ENCODE peak calls at places on chromosome 1, in five cellular contexts. One of them, this sample, is unnamed.

GRCh38 chr1:1171551-1172340 is 1.9 kb upstream of the TTLL10 start:
- DNase-seq in H1: no peak
- DNase-seq in HepG2: no peak
- DNase-seq in K562: no peak
- DNase-seq in GM12878: no peak
- DNase-seq in this sample: no peak

GRCh38 chr1:29033829-29034466 is 89.8 kb downstream of the TMEM200B start:
- DNase-seq in H1: no peak
- DNase-seq in HepG2: peak; percentile 50
- DNase-seq in K562: peak; percentile 52
- DNase-seq in GM12878: peak; percentile 11
- DNase-seq in this sample: peak; percentile 38

GRCh38 chr1:28144203-28145135 is 32.0 kb downstream of the PTAFR start:
- DNase-seq in H1: no peak
- DNase-seq in HepG2: peak; percentile 20
- DNase-seq in K562: peak; percentile 36
- DNase-seq in GM12878: peak; percentile 97
- DNase-seq in this sample: peak; percentile 49

GRCh38 chr1:64846573-64847430 is 101.9 kb downstream of the RAVER2 start:
- DNase-seq in H1: no peak
- DNase-seq in HepG2: no peak
- DNase-seq in K562: no peak
- DNase-seq in GM12878: no peak
- DNase-seq in this sample: no peak

GRCh38 chr1:6233376-6233775 is 2.4 kb downstream of the ICMT start:
- DNase-seq in H1: no peak
- DNase-seq in HepG2: no peak
- DNase-seq in K562: no peak
- DNase-seq in GM12878: no peak
- DNase-seq in this sample: no peak

GRCh38 chr1:38781872-38782617 is 77.5 kb downstream of the RRAGC start:
- DNase-seq in H1: no peak
- DNase-seq in HepG2: no peak
- DNase-seq in K562: no peak
- DNase-seq in GM12878: no peak
- DNase-seq in this sample: no peak

GRCh38 chr1:203906932-203907331 is 45.5 kb downstream of the SNRPE start:
- DNase-seq in H1: no peak
- DNase-seq in HepG2: no peak
- DNase-seq in K562: no peak
- DNase-seq in GM12878: no peak
- DNase-seq in this sample: peak; percentile 75

GRCh38 chr1:227869851-227870305 is 54.4 kb downstream of the PRSS38 start:
- DNase-seq in H1: no peak
- DNase-seq in HepG2: no peak
- DNase-seq in K562: no peak
- DNase-seq in GM12878: no peak
- DNase-seq in this sample: no peak

GRCh38 chr1:43868741-43869067 is 64.9 kb upstream of the ARTN start:
- DNase-seq in H1: no peak
- DNase-seq in HepG2: no peak
- DNase-seq in K562: no peak
- DNase-seq in GM12878: no peak
- DNase-seq in this sample: no peak

GRCh38 chr1:7420706-7421105 is 350.4 kb upstream of the VAMP3 start:
- DNase-seq in H1: no peak
- DNase-seq in HepG2: no peak
- DNase-seq in K562: no peak
- DNase-seq in GM12878: no peak
- DNase-seq in this sample: no peak

GRCh38 chr1:163357378-163357777 is 35.6 kb downstream of the NUF2 start:
- DNase-seq in H1: no peak
- DNase-seq in HepG2: peak; percentile 52
- DNase-seq in K562: no peak
- DNase-seq in GM12878: no peak
- DNase-seq in this sample: no peak

DNA sequence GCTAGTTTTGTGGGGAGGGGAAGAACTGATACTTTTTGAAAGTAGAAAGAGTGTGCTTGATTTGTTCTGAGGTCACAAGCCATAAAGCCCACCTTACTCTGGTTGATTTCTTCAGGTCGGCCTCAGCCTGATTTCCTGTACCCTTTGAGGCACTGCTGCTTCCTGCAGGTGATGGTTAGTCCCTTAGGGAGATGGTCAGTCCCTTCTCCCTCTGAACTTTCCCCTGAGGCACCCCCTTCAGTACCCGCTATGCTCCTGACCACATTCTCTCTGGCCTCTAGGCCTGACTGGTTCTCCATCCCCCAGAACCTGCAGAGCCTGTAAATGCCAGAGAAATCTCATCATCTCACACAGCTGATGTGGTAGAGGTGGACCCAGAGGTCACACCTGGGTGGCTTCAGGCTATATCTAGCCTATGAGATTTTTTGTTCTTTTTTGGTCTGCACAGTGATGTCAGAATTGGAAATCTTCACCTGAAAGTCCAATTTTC is 15.0 kb upstream of the ID3 start:
- DNase-seq in H1: no peak
- DNase-seq in HepG2: no peak
- DNase-seq in K562: no peak
- DNase-seq in GM12878: peak; percentile 84
- DNase-seq in this sample: no peak
- H3K4me2 ChIP-seq in H1: no peak overlapping the region
- H3K4me2 ChIP-seq in HepG2: no peak overlapping the region
- H3K4me2 ChIP-seq in K562: no peak overlapping the region
- H3K4me2 ChIP-seq in GM12878: peak overlapping the region; percentile 68
- H3K4me2 ChIP-seq in this sample: no peak overlapping the region

GRCh38 chr1:55662875-55663274 is 447.7 kb upstream of the USP24 start:
- DNase-seq in H1: no peak
- DNase-seq in HepG2: no peak
- DNase-seq in K562: no peak
- DNase-seq in GM12878: no peak
- DNase-seq in this sample: no peak
- TF ChIP-seq HDAC2 in H1: no peak
- TF ChIP-seq HDAC2 in HepG2: no peak
- TF ChIP-seq HDAC2 in K562: no peak
- TF ChIP-seq HDAC2 in GM12878: no peak
- TF ChIP-seq HDAC2 in this sample: no peak

DNA sequence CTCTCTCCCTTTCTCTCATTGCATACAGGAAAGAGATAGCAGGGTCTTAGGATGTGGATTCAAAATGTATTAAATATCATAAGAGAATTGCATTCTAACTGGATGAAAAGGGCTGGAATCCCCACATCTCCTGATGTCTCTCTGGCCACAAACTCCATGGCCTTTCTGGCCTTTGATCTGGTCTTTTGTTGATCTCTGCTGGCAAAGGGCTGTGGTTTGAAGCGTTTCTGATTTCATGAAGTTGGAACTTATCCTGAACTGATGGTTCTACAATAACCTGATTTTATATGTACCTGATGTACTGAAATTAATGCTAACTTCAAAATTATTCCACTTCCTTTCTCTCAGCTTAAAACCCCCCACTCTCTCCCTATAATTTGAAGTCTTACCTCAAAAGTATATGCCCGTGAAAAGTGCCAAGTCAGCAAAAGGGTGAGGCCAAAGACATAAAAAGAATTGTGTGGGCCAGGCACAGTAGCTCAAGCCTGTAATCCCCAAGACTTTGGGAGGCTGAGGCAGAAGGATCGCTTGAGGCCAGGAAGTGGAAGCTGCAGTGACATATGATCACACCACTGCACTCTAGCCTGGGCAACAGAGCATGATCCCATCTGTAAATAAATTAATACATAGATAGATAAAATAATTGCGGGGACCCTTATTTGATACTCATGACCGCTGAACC is 6.4 kb upstream of the KIF14 start:
- DNase-seq in H1: no peak
- DNase-seq in HepG2: no peak
- DNase-seq in K562: no peak
- DNase-seq in GM12878: no peak
- DNase-seq in this sample: no peak
- H3K4me2 ChIP-seq in H1: no peak overlapping the region
- H3K4me2 ChIP-seq in HepG2: peak overlapping the region; percentile 32
- H3K4me2 ChIP-seq in K562: no peak overlapping the region
- H3K4me2 ChIP-seq in GM12878: peak overlapping the region; percentile 80
- H3K4me2 ChIP-seq in this sample: no peak overlapping the region

GRCh38 chr1:162151900-162152829 is 82.7 kb downstream of the NOS1AP start:
- DNase-seq in H1: no peak
- DNase-seq in HepG2: peak; percentile 77
- DNase-seq in K562: no peak
- DNase-seq in GM12878: no peak
- DNase-seq in this sample: no peak
- TF ChIP-seq HDAC2 in H1: no peak
- TF ChIP-seq HDAC2 in HepG2: peak; percentile 92
- TF ChIP-seq HDAC2 in K562: no peak
- TF ChIP-seq HDAC2 in GM12878: no peak
- TF ChIP-seq HDAC2 in this sample: no peak

This sample was measured in A549.